ENCODE peak calls at places on chromosome 14, in six cellular contexts. One of them, this sample, is unnamed.

GRCh38 chr14:52663850-52664249 is 31.5 kb downstream of the ERO1A start:
- DNase-seq in BJ: no peak
- DNase-seq in nephron progenitor cell: no peak
- DNase-seq in H54: no peak
- DNase-seq in GOT3: no peak
- DNase-seq in NCI-H748 treated with DMSO at 0.1 percent for 48 hours: peak
- DNase-seq in this sample: no peak

GRCh38 chr14:89740241-89740640 is 214.3 kb downstream of the EFCAB11 start:
- DNase-seq in BJ: no peak
- DNase-seq in nephron progenitor cell: no peak
- DNase-seq in H54: no peak
- DNase-seq in GOT3: no peak
- DNase-seq in NCI-H748 treated with DMSO at 0.1 percent for 48 hours: no peak
- DNase-seq in this sample: no peak

GRCh38 chr14:30655124-30655523 is 33.0 kb downstream of the SCFD1 start:
- DNase-seq in BJ: no peak
- DNase-seq in nephron progenitor cell: no peak
- DNase-seq in H54: no peak
- DNase-seq in GOT3: no peak
- DNase-seq in NCI-H748 treated with DMSO at 0.1 percent for 48 hours: no peak
- DNase-seq in this sample: peak

GRCh38 chr14:86712727-86713126 is 1182.8 kb downstream of the FLRT2 start:
- DNase-seq in BJ: no peak
- DNase-seq in nephron progenitor cell: no peak
- DNase-seq in H54: no peak
- DNase-seq in GOT3: no peak
- DNase-seq in NCI-H748 treated with DMSO at 0.1 percent for 48 hours: no peak
- DNase-seq in this sample: no peak

GRCh38 chr14:24088095-24088494 is 6.0 kb upstream of the PCK2 start:
- DNase-seq in BJ: no peak
- DNase-seq in nephron progenitor cell: no peak
- DNase-seq in H54: no peak
- DNase-seq in GOT3: no peak
- DNase-seq in NCI-H748 treated with DMSO at 0.1 percent for 48 hours: no peak
- DNase-seq in this sample: no peak

GRCh38 chr14:99667045-99667444 is 17.1 kb upstream of the CYP46A1 start:
- DNase-seq in BJ: no peak
- DNase-seq in nephron progenitor cell: no peak
- DNase-seq in H54: no peak
- DNase-seq in GOT3: no peak
- DNase-seq in NCI-H748 treated with DMSO at 0.1 percent for 48 hours: no peak
- DNase-seq in this sample: no peak

GRCh38 chr14:75645051-75645450 is 15.6 kb downstream of the ERG28 start:
- DNase-seq in BJ: no peak
- DNase-seq in nephron progenitor cell: no peak
- DNase-seq in H54: no peak
- DNase-seq in GOT3: no peak
- DNase-seq in NCI-H748 treated with DMSO at 0.1 percent for 48 hours: no peak
- DNase-seq in this sample: no peak

GRCh38 chr14:55309761-55310365 is 38.6 kb downstream of the FBXO34 start:
- DNase-seq in BJ: no peak
- DNase-seq in nephron progenitor cell: no peak
- DNase-seq in H54: no peak
- DNase-seq in GOT3: no peak
- DNase-seq in NCI-H748 treated with DMSO at 0.1 percent for 48 hours: no peak
- DNase-seq in this sample: no peak

GRCh38 chr14:90499121-90499520 is 102.3 kb downstream of the CALM1 start:
- DNase-seq in BJ: no peak
- DNase-seq in nephron progenitor cell: no peak
- DNase-seq in H54: no peak
- DNase-seq in GOT3: no peak
- DNase-seq in NCI-H748 treated with DMSO at 0.1 percent for 48 hours: no peak
- DNase-seq in this sample: no peak

GRCh38 chr14:104892517-104893434 is 27.7 kb downstream of the CEP170B start:
- DNase-seq in BJ: no peak
- DNase-seq in nephron progenitor cell: no peak
- DNase-seq in H54: no peak
- DNase-seq in GOT3: no peak
- DNase-seq in NCI-H748 treated with DMSO at 0.1 percent for 48 hours: no peak
- DNase-seq in this sample: peak

GRCh38 chr14:29352681-29353080 is 575.0 kb downstream of the PRKD1 start:
- DNase-seq in BJ: no peak
- DNase-seq in nephron progenitor cell: no peak
- DNase-seq in H54: no peak
- DNase-seq in GOT3: no peak
- DNase-seq in NCI-H748 treated with DMSO at 0.1 percent for 48 hours: no peak
- DNase-seq in this sample: no peak